ENCODE peak calls at places on chromosomes 12 and 14, in nine cellular contexts. C is foreskin fibroblast; V is mesenchymal stem cell; Y is CD8-positive, alpha-beta memory T cell; R is effector memory CD4-positive, alpha-beta T cell; K is CD4-positive, alpha-beta memory T cell; G is esophagus squamous epithelium; P is brain microvascular endothelial cell; O is uterus. L is an unnamed sample.

GRCh38 chr12:20194171-20194570 is 174.2 kb upstream of the PDE3A start:
- DNase-seq in P (no peak), V (peak; percentile 50), R (no peak), Y (no peak), O (no peak), K (no peak), G (no peak), C (peak; percentile 1), L (no peak)

GRCh38 chr12:42017036-42017435 is 127.6 kb downstream of the GXYLT1 start:
- DNase-seq in C (no peak), K (no peak), Y (no peak), G (no peak), O (no peak), V (no peak), R (no peak), P (no peak), L (no peak)

GRCh38 chr14:85165091-85165490 is 364.9 kb upstream of the FLRT2 start:
- DNase-seq in R (no peak), P (no peak), C (no peak), V (no peak), G (no peak), O (peak; percentile 22), Y (no peak), K (no peak), L (no peak)

GRCh38 chr12:18969512-18969911 is 160.0 kb upstream of the PLEKHA5 start:
- DNase-seq in G (no peak), P (no peak), O (no peak), C (no peak), R (no peak), Y (no peak), V (no peak), K (no peak), L (no peak)

GRCh38 chr12:117380083-117380482 is 18.7 kb upstream of the NOS1 start:
- DNase-seq in O (no peak), K (no peak), Y (no peak), C (no peak), R (no peak), G (no peak), P (no peak), V (no peak), L (no peak)

GRCh38 chr12:14629832-14630688 is 62.4 kb upstream of the PLBD1 start:
- DNase-seq in V (peak; percentile 75), G (no peak), R (peak; percentile 41), K (peak; percentile 65), P (peak; percentile 79), Y (peak; percentile 67), O (peak; percentile 75), C (peak; percentile 44), L (peak; percentile 55)

GRCh38 chr14:91159906-91160305 is 46.0 kb downstream of the DGLUCY start:
- DNase-seq in G (no peak), K (no peak), R (no peak), V (no peak), P (no peak), O (no peak), Y (no peak), C (no peak), L (no peak)

GRCh38 chr12:131102493-131102931 is 148.8 kb downstream of the ADGRD1 start:
- DNase-seq in R (no peak), Y (no peak), O (no peak), P (no peak), G (no peak), C (no peak), K (peak; percentile 3), V (no peak), L (no peak)

GRCh38 chr12:47818701-47819543 is 781 bp downstream of the HDAC7 start:
- DNase-seq in O (peak; percentile 65), C (no peak), G (no peak), R (no peak), K (peak; percentile 52), V (peak; percentile 56), Y (peak; percentile 64), P (no peak), L (no peak)

GRCh38 chr12:29691146-29691854 is 92.4 kb downstream of the TMTC1 start:
- DNase-seq in V (no peak), G (no peak), R (no peak), P (no peak), C (no peak), Y (no peak), O (no peak), K (no peak), L (no peak)

GRCh38 chr14:20866963-20867362 is 24.2 kb upstream of the RNASE3 start:
- DNase-seq in K (no peak), P (peak; percentile 9), Y (no peak), O (no peak), G (no peak), V (no peak), R (no peak), C (no peak), L (no peak)

GRCh38 chr12:28066879-28067278 is 94.3 kb upstream of the PTHLH start:
- DNase-seq in K (no peak), C (no peak), O (no peak), Y (no peak), G (no peak), R (no peak), P (no peak), V (no peak), L (no peak)

GRCh38 chr12:29503283-29503682 is 5.8 kb upstream of the OVCH1 start:
- DNase-seq in P (no peak), Y (no peak), V (no peak), C (no peak), O (no peak), R (no peak), K (no peak), G (no peak), L (no peak)

GRCh38 chr12:71756054-71756675 is 1.5 kb downstream of the RAB21 start:
- DNase-seq in C (no peak), V (no peak), O (no peak), Y (no peak), P (no peak), K (no peak), G (no peak), R (no peak), L (no peak)

GRCh38 chr12:125090437-125090836 is 25.2 kb downstream of the AACS start:
- DNase-seq in P (no peak), C (no peak), G (no peak), R (no peak), K (no peak), Y (no peak), O (no peak), V (no peak), L (no peak)

GRCh38 chr12:53208435-53208834 is 1.4 kb upstream of the ITGB7 start:
- DNase-seq in V (no peak), R (no peak), K (no peak), Y (no peak), G (no peak), O (no peak), P (no peak), C (no peak), L (no peak)

GRCh38 chr14:24430682-24431568 is 1.2 kb downstream of the KHNYN start:
- DNase-seq in V (peak; percentile 85), O (peak; percentile 18), Y (peak; percentile 77), K (peak; percentile 80), G (no peak), R (peak; percentile 55), C (peak; percentile 76), P (peak; percentile 29), L (no peak)

GRCh38 chr14:61218765-61219164 is 62.4 kb downstream of the TMEM30B start:
- DNase-seq in R (no peak), P (no peak), V (no peak), K (no peak), C (peak; percentile 73), G (no peak), Y (no peak), O (no peak), L (no peak)

GRCh38 chr12:24222968-24223367 is 273.5 kb upstream of the SOX5 start:
- DNase-seq in Y (no peak), O (no peak), G (no peak), K (no peak), C (peak; percentile 7), P (peak; percentile 71), R (no peak), V (peak; percentile 77), L (peak; percentile 42)

GRCh38 chr12:132328282-132329029 is 933 bp downstream of the GALNT9 start:
- DNase-seq in P (no peak), R (no peak), C (no peak), G (no peak), O (no peak), V (no peak), K (no peak), Y (no peak), L (no peak)
- H3K4me3 ChIP-seq in P (no peak overlapping the region), R (no peak overlapping the region), C (no peak overlapping the region), G (no peak overlapping the region), O (no peak overlapping the region), V (peak overlapping the region; percentile 57), K (no peak overlapping the region), Y (no peak overlapping the region), L (no peak overlapping the region)

DNA sequence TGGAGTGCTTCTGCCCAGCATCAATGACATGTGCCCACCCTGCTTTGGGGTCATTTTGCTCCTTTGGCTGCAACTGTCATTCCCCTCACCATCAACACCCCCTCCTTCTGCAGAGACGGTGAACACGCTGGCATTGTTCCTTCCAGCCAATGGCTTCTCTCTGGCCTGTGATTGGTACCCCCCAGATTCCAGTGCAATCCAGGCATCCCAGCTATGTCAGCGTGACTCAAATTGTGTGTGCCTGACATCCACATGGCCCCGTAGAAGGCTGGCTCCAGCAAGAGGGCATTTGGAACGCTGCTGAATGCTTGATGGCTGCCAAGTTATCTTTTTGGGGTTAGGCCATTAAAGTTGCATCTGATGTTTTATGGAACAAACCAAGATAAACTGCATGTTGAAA is 21.0 kb upstream of the CCND2 start:
- DNase-seq in O (no peak), V (no peak), Y (no peak), C (no peak), R (no peak), K (no peak), G (no peak), P (no peak), L (no peak)
- H3K4me3 ChIP-seq in O (no peak overlapping the region), V (no peak overlapping the region), Y (no peak overlapping the region), C (no peak overlapping the region), R (no peak overlapping the region), K (no peak overlapping the region), G (no peak overlapping the region), P (no peak overlapping the region), L (no peak overlapping the region)

GRCh38 chr14:100820945-100821344 is 5.0 kb upstream of the MEG3 start:
- DNase-seq in K (no peak), C (no peak), O (no peak), P (no peak), Y (no peak), V (no peak), G (no peak), R (no peak), L (no peak)
- H3K4me3 ChIP-seq in K (no peak overlapping the region), C (no peak overlapping the region), O (no peak overlapping the region), P (no peak overlapping the region), Y (no peak overlapping the region), V (no peak overlapping the region), G (no peak overlapping the region), R (no peak overlapping the region), L (no peak overlapping the region)

DNA sequence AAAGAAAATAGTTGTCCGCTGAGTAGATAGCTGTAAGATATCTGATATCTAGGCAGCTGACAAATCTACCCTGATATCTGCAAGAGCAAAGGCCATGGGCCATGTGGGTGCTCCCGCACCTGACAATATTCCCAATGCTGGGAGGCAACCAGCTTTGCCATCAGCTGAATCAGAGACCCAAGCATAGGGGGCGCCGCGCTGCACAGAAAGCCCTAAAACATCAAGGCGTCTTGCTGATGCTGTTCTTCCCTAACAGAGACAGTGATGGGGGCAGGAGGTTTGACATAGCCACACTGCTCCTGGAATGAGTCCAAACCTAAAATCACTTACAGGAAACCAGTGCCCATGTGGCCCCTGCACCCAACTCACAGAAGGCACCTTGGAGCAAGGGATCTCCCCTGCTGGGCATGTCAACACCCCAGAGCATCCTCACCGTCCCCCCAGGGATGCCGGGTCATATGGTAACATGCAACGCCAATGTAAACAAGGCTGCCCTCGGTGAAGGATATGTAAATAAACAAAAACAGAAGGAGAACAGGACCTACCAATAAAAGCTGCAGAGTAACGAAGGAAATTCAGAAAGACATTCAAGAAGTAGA is 199.5 kb downstream of the TMEM132D start:
- DNase-seq in V (no peak), Y (no peak), K (no peak), G (no peak), R (no peak), O (no peak), P (no peak), C (no peak), L (no peak)
- H3K4me3 ChIP-seq in V (no peak overlapping the region), Y (no peak overlapping the region), K (no peak overlapping the region), G (no peak overlapping the region), R (no peak overlapping the region), O (no peak overlapping the region), P (no peak overlapping the region), C (no peak overlapping the region), L (no peak overlapping the region)